ENCODE peak calls at places on chromosomes 13 and 19, in four cellular contexts. P is K562, B is WTC11, E is HepG2. C is an unnamed sample.

GRCh38 chr19:39297931-39298634 is 1.9 kb downstream of the IFNL1 start:
- DNase-seq in B (no peak), E (no peak), P (no peak), C (no peak)

GRCh38 chr13:112160558-112160957 is 93.6 kb downstream of the SOX1 start:
- DNase-seq in E (no peak), B (no peak), P (no peak), C (no peak)

GRCh38 chr13:73745190-73745589 is 389.0 kb downstream of the KLF12 start:
- DNase-seq in P (no peak), E (no peak), B (no peak), C (no peak)

GRCh38 chr19:35040826-35041547 is 534 bp upstream of the HPN start:
- DNase-seq in B (peak), P (peak), E (peak), C (no peak)

GRCh38 chr13:59633290-59633689 is 530.4 kb downstream of the DIAPH3 start:
- DNase-seq in E (no peak), B (no peak), P (no peak), C (no peak)

GRCh38 chr19:56840452-56841193 is at the start of the genes PEG3 and ZIM2:
- DNase-seq in P (no peak), E (peak), B (no peak), C (no peak)

GRCh38 chr13:38687246-38688229 is 661 bp downstream of the FREM2 start:
- DNase-seq in P (no peak), B (peak), E (no peak), C (peak)

GRCh38 chr13:114047358-114047881 is 73.5 kb upstream of the C13orf46 start:
- DNase-seq in B (no peak), P (peak), E (no peak), C (no peak)

GRCh38 chr19:28603453-28603852 is 609.5 kb downstream of the UQCRFS1 start:
- DNase-seq in B (no peak), E (no peak), P (no peak), C (no peak)

GRCh38 chr19:23817519-23817918 is 58.8 kb upstream of the ZNF681 start:
- DNase-seq in P (peak), E (peak), B (peak), C (peak)

GRCh38 chr13:113762538-113762937 is 3.5 kb downstream of the TMEM255B start:
- DNase-seq in B (no peak), E (no peak), P (no peak), C (no peak)

GRCh38 chr13:21668665-21669599 is 1.9 kb upstream of the FGF9 start:
- DNase-seq in E (no peak), B (peak), P (no peak), C (peak)

GRCh38 chr13:40370662-40371061 is 295.8 kb downstream of the FOXO1 start:
- DNase-seq in B (no peak), E (no peak), P (no peak), C (no peak)

GRCh38 chr13:25811506-25811905 is 240.3 kb downstream of the SHISA2 start:
- DNase-seq in P (no peak), E (no peak), B (no peak), C (no peak)

GRCh38 chr13:25807562-25807961 is 244.3 kb downstream of the SHISA2 start:
- DNase-seq in P (no peak), E (no peak), B (no peak), C (no peak)

GRCh38 chr13:25803626-25804025 is 248.2 kb downstream of the SHISA2 start:
- DNase-seq in P (no peak), B (no peak), E (no peak), C (no peak)

GRCh38 chr13:25802579-25802978 is 249.2 kb downstream of the SHISA2 start:
- DNase-seq in P (no peak), E (no peak), B (no peak), C (no peak)

DNA sequence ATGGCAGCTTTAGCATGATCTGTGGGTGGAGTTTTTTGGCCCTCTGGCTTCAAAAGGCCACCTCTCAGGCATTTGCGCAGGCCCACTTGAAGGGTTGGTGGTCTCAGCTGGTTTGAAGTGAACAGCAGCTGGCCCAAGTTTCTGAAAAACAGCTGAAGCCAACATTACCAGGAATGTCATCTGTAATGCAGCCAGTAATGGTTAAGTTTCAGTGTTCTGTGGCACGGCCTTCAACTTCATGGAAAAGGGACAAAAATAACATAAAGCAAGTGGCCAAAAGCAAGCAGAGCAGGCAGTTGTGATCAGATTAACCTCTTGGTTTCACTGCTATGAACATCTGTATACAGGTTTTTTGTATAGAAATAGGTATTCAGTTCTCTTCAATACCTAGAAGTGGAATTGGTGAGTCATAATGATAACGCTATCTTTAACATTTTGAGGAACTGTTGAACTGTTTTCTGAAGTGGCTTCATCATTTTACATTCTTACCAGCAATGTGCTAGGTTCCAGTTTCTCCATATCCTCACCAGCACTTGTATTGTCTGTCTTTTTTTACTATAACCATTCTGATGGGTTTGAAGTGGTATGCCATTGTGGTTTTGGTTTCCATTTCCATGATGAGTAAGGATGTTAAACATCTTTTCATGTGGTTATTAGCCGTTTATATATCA is 245.4 kb downstream of the SHISA2 start:
- DNase-seq in P (no peak), B (no peak), E (no peak), C (no peak)
- TF ChIP-seq ELF4 in P (no peak), B (no peak), E (no peak), C (no peak)

GRCh38 chr19:51036519-51036918 is 1.7 kb upstream of the KLK12 start:
- DNase-seq in P (peak), B (no peak), E (no peak), C (no peak)

GRCh38 chr19:51044327-51044726 is 9.5 kb upstream of the KLK12 start:
- DNase-seq in B (no peak), P (no peak), E (no peak), C (no peak)

GRCh38 chr19:51043497-51043896 is 8.7 kb upstream of the KLK12 start:
- DNase-seq in B (no peak), P (no peak), E (no peak), C (no peak)

GRCh38 chr19:51034704-51035103 is at the start of gene KLK12:
- DNase-seq in B (no peak), P (no peak), E (no peak), C (no peak)

DNA sequence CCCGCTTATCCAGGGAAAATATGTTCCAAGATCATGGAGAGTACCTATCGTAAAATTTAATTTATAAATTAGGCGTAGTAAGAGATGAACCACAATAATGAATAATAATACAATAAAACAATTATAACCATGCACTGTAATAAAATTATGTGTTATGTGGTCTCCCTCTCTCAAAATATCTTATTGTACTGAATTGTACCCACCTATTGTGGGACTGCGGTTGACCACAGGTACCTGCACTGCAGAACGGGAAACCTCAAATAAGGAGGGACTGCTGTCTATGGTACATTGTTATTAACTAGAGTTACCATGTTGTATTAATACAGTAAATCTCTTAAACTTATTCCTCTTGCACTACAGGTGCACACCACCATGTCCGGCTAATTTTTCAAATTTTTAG is 5.3 kb upstream of the KLK12 start:
- DNase-seq in E (no peak), B (no peak), P (no peak), C (no peak)
- TF ChIP-seq ELF4 in E (no peak), B (no peak), P (no peak), C (no peak)

DNA sequence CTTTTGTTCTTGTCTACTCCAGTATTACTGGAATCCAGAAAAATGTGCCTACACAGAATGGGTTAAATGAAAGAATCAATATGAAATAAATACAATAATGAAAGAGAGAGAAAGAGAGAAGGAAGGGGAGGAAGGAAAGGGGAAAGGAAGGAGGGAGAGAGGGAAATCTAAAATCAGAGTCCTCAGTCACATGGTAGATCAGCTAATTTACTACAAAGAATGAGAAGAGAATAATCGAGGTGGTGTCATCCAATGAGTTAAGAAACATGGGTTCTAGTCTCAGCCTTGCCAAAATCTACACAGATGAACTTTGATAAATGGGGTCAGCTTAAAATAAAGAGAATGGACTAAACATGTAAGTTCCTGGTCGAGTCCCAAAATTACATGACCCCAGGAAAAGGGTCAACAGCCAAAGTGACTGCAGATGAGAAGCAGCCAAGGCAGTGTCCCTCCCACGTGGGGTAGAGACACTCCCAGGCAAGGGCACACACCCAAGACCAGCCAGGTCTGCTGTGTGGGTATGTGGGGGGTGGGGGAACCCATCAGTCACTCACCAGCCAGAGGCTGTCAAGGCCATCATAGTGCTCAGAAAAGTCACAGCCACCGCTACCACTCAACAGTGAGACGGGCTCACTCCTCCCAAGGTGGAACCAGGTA is 103.6 kb downstream of the STK24 start:
- DNase-seq in P (no peak), B (no peak), E (no peak), C (no peak)
- TF ChIP-seq ELF4 in P (no peak), B (no peak), E (no peak), C (no peak)

GRCh38 chr13:79723462-79724116 is 242.6 kb downstream of the NDFIP2 start:
- DNase-seq in E (peak), B (no peak), P (no peak), C (no peak)
- TF ChIP-seq ELF4 in E (no peak), B (no peak), P (no peak), C (no peak)

GRCh38 chr19:46660008-46660517 is 919 bp downstream of the DACT3 start:
- DNase-seq in B (peak), E (no peak), P (peak), C (peak)
- TF ChIP-seq ELF4 in B (no peak), E (no peak), P (no peak), C (no peak)

DNA sequence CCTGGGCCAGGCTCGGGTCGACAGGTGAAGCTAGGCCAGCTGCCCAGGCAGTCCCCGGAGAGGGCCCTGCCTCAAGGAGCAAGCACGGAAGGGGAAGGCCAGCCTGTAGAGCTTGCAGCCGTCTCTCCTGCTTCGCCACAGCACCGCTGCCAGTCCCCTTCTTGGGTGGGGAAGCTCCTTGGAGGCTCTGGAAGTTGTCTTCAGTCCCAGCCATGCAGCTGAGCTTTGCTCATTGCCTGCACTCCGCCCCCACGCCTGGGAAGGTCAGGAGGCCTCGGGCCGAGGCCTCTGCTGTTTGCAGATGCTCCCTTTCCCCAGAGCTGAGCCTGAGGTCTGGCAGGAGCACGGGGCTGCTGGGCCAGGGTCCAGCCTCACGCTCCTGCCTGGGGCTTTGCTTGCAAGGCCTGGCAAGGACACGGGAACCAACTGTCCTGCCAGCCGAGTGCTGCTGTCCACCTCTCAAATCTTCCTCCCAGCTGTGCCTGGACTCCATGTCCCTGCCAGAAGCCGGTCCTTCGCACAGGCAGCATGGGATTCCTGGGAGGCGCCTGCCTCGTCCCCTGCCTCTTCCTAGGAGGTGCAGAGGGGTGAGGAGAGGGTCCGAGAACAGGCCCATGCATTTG is 13.3 kb downstream of the PLEKHF1 start:
- DNase-seq in E (peak), P (no peak), B (no peak), C (no peak)
- TF ChIP-seq ELF4 in E (no peak), P (no peak), B (no peak), C (no peak)

DNA sequence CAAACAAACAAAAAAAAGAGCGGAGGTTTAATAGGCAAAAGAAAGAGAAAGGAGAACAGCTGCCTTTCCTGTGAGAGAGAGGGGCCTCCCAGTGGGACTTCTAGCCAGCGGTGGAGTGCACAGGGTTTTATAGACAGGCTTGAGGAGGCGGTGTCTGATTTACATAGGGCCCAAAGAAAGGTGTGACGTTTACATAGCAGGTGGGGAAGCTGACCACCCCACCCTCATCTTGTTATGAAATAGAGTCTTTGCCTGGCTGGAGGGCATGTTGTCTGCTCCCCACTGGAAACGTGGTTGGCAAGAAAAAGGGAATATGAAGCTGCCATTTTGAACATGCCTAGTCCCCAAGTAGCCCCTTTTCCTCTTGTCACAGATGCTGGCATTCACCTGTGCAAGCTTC is 106.1 kb upstream of the CSNK1A1L start:
- DNase-seq in E (no peak), B (no peak), P (no peak), C (no peak)
- TF ChIP-seq ELF4 in E (no peak), B (no peak), P (no peak), C (no peak)

C was measured in HEK293T.